ENCODE peak calls at places on chromosomes 3 and 15, in five cellular contexts. M is foreskin fibroblast; A is tibial nerve; E is AG09309; B is CD4-positive, alpha-beta T cell. I is an unnamed sample.

GRCh38 chr3:70744536-70744935 is 432.1 kb upstream of the MDFIC2 start:
- DNase-seq in M (no peak), A (no peak), E (no peak), B (no peak), I (no peak)

GRCh38 chr3:126294211-126294801 is 62.9 kb downstream of the KLF15 start:
- DNase-seq in M (no peak), A (no peak), E (no peak), B (no peak), I (no peak)

GRCh38 chr3:126311338-126311978 is 45.8 kb downstream of the KLF15 start:
- DNase-seq in M (no peak), A (no peak), E (no peak), B (no peak), I (no peak)

GRCh38 chr3:56864090-56864489 is 62.3 kb upstream of the ARHGEF3 start:
- DNase-seq in M (no peak), A (no peak), E (no peak), B (no peak), I (no peak)

GRCh38 chr15:92521624-92522008 is 127.9 kb downstream of the ST8SIA2 start:
- DNase-seq in M (no peak), A (peak; percentile 97), E (peak; percentile 70), B (peak; percentile 1), I (peak; percentile 43)

GRCh38 chr3:146873748-146874147 is 268.6 kb upstream of the PLSCR5 start:
- DNase-seq in M (no peak), A (no peak), E (no peak), B (no peak), I (no peak)

GRCh38 chr3:177554900-177555759 is 357.8 kb upstream of the TBL1XR1 start:
- DNase-seq in M (peak; percentile 28), A (no peak), E (peak; percentile 50), B (no peak), I (no peak)

GRCh38 chr15:99614749-99615288 is 49.0 kb downstream of the MEF2A start:
- DNase-seq in M (no peak), A (no peak), E (no peak), B (no peak), I (no peak)

GRCh38 chr3:120452816-120453215 is 2.0 kb upstream of the FSTL1 start:
- DNase-seq in M (no peak), A (no peak), E (no peak), B (no peak), I (no peak)

GRCh38 chr15:77446840-77447390 is 26.2 kb downstream of the HMG20A start:
- DNase-seq in M (no peak), A (no peak), E (no peak), B (no peak), I (no peak)

GRCh38 chr15:57213783-57214366 is 162.4 kb upstream of the CGNL1 start:
- DNase-seq in M (peak; percentile 48), A (peak; percentile 12), E (no peak), B (no peak), I (no peak)

GRCh38 chr3:14144423-14145075 is 19.7 kb downstream of the TMEM43 start:
- DNase-seq in M (peak; percentile 96), A (peak; percentile 88), E (peak; percentile 99), B (peak; percentile 52), I (no peak)

GRCh38 chr3:140599496-140599895 is 78.4 kb upstream of the TRIM42 start:
- DNase-seq in M (no peak), A (no peak), E (no peak), B (no peak), I (no peak)

GRCh38 chr3:63364495-63364894 is 86.4 kb downstream of the SYNPR start:
- DNase-seq in M (peak; percentile 32), A (no peak), E (peak; percentile 4), B (no peak), I (no peak)

GRCh38 chr3:70312336-70312735 is at the start of gene MDFIC2:
- DNase-seq in M (no peak), A (no peak), E (no peak), B (no peak), I (no peak)

GRCh38 chr3:149494022-149494758 is 19.7 kb downstream of the TM4SF4 start:
- DNase-seq in M (peak; percentile 61), A (peak; percentile 76), E (no peak), B (no peak), I (peak; percentile 44)

GRCh38 chr3:38353151-38353550 is 6.6 kb downstream of the XYLB start:
- DNase-seq in M (peak; percentile 19), A (no peak), E (no peak), B (no peak), I (no peak)

GRCh38 chr3:129604942-129605592 is 1.4 kb downstream of the PLXND1 start:
- DNase-seq in M (no peak), A (no peak), E (no peak), B (no peak), I (no peak)
- TF ChIP-seq CTCF in M (peak; percentile 11), A (peak; percentile 14), E (no peak), B (no peak), I (no peak)

DNA sequence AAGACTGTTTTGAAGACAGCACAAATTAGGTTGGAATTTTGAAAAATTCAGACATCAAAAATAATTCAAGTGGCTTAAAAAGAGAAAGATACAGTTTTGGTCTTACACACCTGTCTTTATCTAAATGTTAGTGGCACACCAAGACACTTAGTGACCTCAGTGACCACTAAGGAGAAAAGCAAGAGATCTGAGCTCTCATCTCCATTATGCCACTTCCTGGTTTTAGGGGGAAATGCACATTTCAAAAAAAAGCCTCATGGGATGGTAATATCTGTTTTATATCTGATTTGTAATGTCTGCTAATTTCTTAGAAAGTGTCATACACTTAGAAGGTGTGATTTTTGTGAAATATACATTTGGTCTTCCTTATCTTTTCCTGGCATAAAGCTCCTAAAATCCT is 16.4 kb downstream of the IL12A start:
- DNase-seq in M (no peak), A (no peak), E (no peak), B (no peak), I (no peak)
- TF ChIP-seq CTCF in M (no peak), A (no peak), E (no peak), B (no peak), I (no peak)

GRCh38 chr15:81002254-81003022 is 1.7 kb downstream of the TLNRD1 start:
- DNase-seq in M (no peak), A (no peak), E (no peak), B (no peak), I (no peak)
- TF ChIP-seq CTCF in M (no peak), A (no peak), E (no peak), B (no peak), I (no peak)

GRCh38 chr3:71989165-71989564 is 204.2 kb upstream of the PROK2 start:
- DNase-seq in M (peak; percentile 60), A (no peak), E (no peak), B (no peak), I (no peak)

GRCh38 chr3:71984843-71985594 is 200.1 kb upstream of the PROK2 start:
- DNase-seq in M (no peak), A (no peak), E (no peak), B (no peak), I (no peak)

GRCh38 chr3:71987828-71988227 is 202.9 kb upstream of the PROK2 start:
- DNase-seq in M (no peak), A (peak; percentile 9), E (peak; percentile 71), B (no peak), I (no peak)

GRCh38 chr3:71990545-71990944 is 205.6 kb upstream of the PROK2 start:
- DNase-seq in M (no peak), A (no peak), E (no peak), B (no peak), I (no peak)

GRCh38 chr3:71987089-71987735 is 202.3 kb upstream of the PROK2 start:
- DNase-seq in M (peak; percentile 50), A (no peak), E (no peak), B (no peak), I (no peak)
- TF ChIP-seq CTCF in M (peak; percentile 59), A (no peak), E (peak; percentile 56), B (no peak), I (peak; percentile 42)

GRCh38 chr15:88803241-88803919 is at the start of gene ACAN:
- DNase-seq in M (no peak), A (no peak), E (no peak), B (no peak), I (peak; percentile 12)

GRCh38 chr15:88804257-88804656 is 1.0 kb downstream of the ACAN start:
- DNase-seq in M (no peak), A (no peak), E (no peak), B (no peak), I (no peak)

GRCh38 chr15:88802991-88803240 is 320 bp upstream of the ACAN start:
- DNase-seq in M (no peak), A (no peak), E (no peak), B (no peak), I (peak; percentile 10)

GRCh38 chr15:88803920-88804247 is 648 bp downstream of the ACAN start:
- DNase-seq in M (no peak), A (no peak), E (no peak), B (no peak), I (no peak)

GRCh38 chr15:88805031-88805780 is 2.0 kb downstream of the ACAN start:
- DNase-seq in M (no peak), A (no peak), E (no peak), B (no peak), I (no peak)
- TF ChIP-seq CTCF in M (no peak), A (no peak), E (no peak), B (no peak), I (no peak)

DNA sequence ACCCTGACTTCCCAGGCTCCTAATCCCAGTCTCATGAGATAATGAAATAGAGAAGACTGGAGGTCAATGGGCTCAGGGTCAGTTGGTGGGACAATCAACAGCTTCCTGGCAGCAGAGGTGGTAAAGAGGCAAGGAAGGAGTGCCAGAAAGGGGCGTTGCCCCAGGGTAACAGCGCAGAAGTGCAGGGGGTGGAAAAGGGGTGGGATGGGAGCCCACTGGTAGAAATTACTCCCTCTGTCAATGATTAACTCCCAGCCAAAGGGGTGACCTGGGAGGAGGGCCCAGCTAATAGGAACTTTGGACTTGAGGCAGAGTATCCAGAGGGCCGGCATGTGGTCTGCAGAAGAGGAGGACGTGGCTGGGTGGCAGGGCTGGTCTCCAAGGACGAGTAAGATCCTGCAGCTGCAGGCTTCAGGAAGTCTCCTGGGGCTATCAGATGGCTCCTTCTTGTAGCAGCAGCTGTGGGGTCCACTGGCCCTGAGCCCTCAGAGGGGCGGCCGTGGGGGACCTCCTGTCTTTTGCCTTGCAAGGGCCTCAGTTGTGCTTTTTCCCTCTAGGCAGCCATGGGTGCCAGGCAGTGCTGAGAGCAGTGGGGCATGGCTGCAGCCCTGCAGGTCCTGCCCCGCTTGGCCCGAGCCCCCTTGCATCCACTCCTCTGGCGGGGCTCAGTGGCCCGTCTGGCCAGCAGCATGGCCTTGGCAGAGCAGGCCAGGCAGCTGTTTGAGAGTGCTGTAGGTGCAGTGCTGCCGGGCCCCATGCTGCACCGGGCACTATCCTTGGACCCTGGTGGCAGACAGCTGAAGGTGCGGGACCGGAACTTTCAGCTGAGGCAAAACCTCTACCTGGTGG is 2.3 kb downstream of the GLYCTK start:
- DNase-seq in M (no peak), A (no peak), E (no peak), B (no peak), I (no peak)
- TF ChIP-seq CTCF in M (no peak), A (no peak), E (peak; percentile 3), B (no peak), I (peak; percentile 29)

DNA sequence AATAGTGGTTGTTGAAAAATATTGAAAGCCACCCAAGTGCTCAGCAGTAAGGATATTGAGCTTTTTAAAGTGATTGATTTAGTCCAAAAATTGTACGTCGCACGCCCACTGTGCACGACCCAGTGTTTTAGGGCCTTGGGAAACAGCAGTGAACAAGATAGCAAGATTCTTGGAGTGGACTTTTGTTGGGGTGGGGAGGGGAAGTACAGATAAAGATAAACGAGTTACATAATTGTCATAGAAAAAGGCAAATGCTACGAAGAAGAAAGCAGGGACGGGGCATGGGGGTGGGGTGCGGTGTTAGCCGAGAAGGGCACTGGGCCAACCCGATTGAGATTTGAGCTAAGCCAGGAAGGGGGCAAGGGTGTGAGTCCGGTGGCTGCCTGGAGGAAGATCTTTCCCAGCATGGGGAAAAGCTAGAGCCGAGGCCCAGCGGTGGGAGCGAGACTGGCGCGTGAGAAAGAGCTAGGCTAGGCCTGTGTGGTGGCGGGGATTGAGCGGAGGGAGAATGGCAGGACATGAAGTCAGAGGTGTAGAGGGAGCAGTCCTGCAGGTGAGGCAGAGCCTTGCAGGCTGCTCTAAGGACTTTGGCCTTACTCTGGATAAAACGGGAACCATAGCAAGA is 454 bp downstream of the HTD2 start:
- DNase-seq in M (no peak), A (peak; percentile 17), E (no peak), B (no peak), I (peak; percentile 15)
- TF ChIP-seq CTCF in M (peak; percentile 12), A (no peak), E (peak; percentile 1), B (no peak), I (no peak)

I was measured in progenitor cell of endocrine pancreas.